ENCODE peak calls at places on chromosomes 11 and 22, in six cellular contexts. I is H9, X is neuronal stem cell, M is IMR-90, E is H1, U is mesenchymal stem cell. V is an unnamed sample.

GRCh38 chr11:71139516-71140205 is 112.7 kb downstream of the SHANK2 start:
- DNase-seq in U (no peak), M (peak; percentile 26), E (no peak), I (no peak), X (no peak), V (no peak)

GRCh38 chr22:27918351-27919221 is 470 bp downstream of the PITPNB start:
- DNase-seq in E (peak; percentile 70), I (peak; percentile 65), U (peak; percentile 71), M (peak; percentile 45), X (peak; percentile 35), V (peak; percentile 57)

GRCh38 chr22:33519140-33519973 is 400.9 kb downstream of the LARGE1 start:
- DNase-seq in I (peak; percentile 46), M (peak; percentile 61), U (peak; percentile 58), E (peak; percentile 54), X (peak; percentile 71), V (peak; percentile 49)

GRCh38 chr22:47164514-47165337 is 402.3 kb downstream of the TBC1D22A start:
- DNase-seq in E (no peak), X (peak; percentile 31), U (no peak), I (peak; percentile 24), M (no peak), V (no peak)

GRCh38 chr11:68684385-68685356 is at the start of gene GAL:
- DNase-seq in M (no peak), E (no peak), I (peak; percentile 36), U (peak; percentile 6), X (no peak), V (peak; percentile 4)

GRCh38 chr11:67504023-67504949 is 877 bp downstream of the PITPNM1 start:
- DNase-seq in M (no peak), U (peak; percentile 51), I (no peak), X (peak; percentile 56), E (peak; percentile 71), V (peak; percentile 33)

GRCh38 chr11:103953797-103954495 is 82.5 kb upstream of the DDI1 start:
- DNase-seq in U (no peak), X (no peak), M (no peak), I (no peak), E (no peak), V (no peak)

GRCh38 chr22:30602049-30602448 is 4.9 kb upstream of the TCN2 start:
- DNase-seq in E (no peak), M (peak; percentile 43), U (peak; percentile 41), I (peak; percentile 44), X (no peak), V (no peak)

GRCh38 chr22:44638966-44639739 is 62.9 kb upstream of the PRR5 start:
- DNase-seq in X (no peak), M (no peak), E (no peak), U (no peak), I (no peak), V (no peak)

GRCh38 chr11:73830261-73830660 is 42.6 kb downstream of the MRPL48 start:
- DNase-seq in E (no peak), M (no peak), X (no peak), U (no peak), I (no peak), V (no peak)

GRCh38 chr11:106473089-106473722 is 395.7 kb downstream of the AASDHPPT start:
- DNase-seq in U (no peak), M (peak; percentile 61), X (no peak), E (no peak), I (no peak), V (no peak)

GRCh38 chr22:25564979-25565677 is 653 bp downstream of the GRK3 start:
- DNase-seq in U (peak; percentile 11), X (no peak), M (no peak), E (peak; percentile 83), I (peak; percentile 81), V (peak; percentile 53)

GRCh38 chr11:134669796-134670195 is 257.8 kb upstream of the B3GAT1 start:
- DNase-seq in E (no peak), I (no peak), X (no peak), M (no peak), U (no peak), V (no peak)

GRCh38 chr11:93921695-93922468 is 71.5 kb upstream of the VSTM5 start:
- DNase-seq in M (peak; percentile 72), I (peak; percentile 84), X (peak; percentile 54), E (peak; percentile 71), U (peak; percentile 68), V (peak; percentile 82)

GRCh38 chr11:26584818-26585217 is 12.8 kb upstream of the MUC15 start:
- DNase-seq in I (no peak), M (no peak), X (no peak), E (no peak), U (no peak), V (peak; percentile 74)

GRCh38 chr11:117271208-117271607 is 19.9 kb upstream of the BACE1-AS start:
- DNase-seq in I (no peak), X (no peak), U (no peak), M (no peak), E (no peak), V (no peak)

GRCh38 chr11:69131644-69132300 is 24.0 kb upstream of the SMIM38 start:
- DNase-seq in I (peak; percentile 92), E (peak; percentile 89), M (peak; percentile 70), U (peak; percentile 68), X (peak; percentile 76), V (peak; percentile 87)

GRCh38 chr11:7604331-7604973 is 68.8 kb downstream of the CYB5R2 start:
- DNase-seq in U (no peak), M (no peak), I (no peak), E (no peak), X (no peak), V (peak; percentile 84)

GRCh38 chr11:17579451-17579850 is 32.4 kb downstream of the OTOG start:
- DNase-seq in U (no peak), M (no peak), X (no peak), I (peak; percentile 15), E (no peak), V (no peak)

GRCh38 chr11:34523053-34523452 is 9.5 kb upstream of the ELF5 start:
- DNase-seq in U (no peak), I (no peak), X (no peak), M (no peak), E (no peak), V (peak; percentile 25)

GRCh38 chr11:34525887-34526657 is 12.5 kb upstream of the ELF5 start:
- DNase-seq in I (no peak), M (no peak), X (no peak), E (no peak), U (no peak), V (no peak)

GRCh38 chr11:34522188-34522587 is 8.6 kb upstream of the ELF5 start:
- DNase-seq in U (no peak), X (no peak), E (no peak), I (no peak), M (no peak), V (no peak)

GRCh38 chr11:34524696-34525095 is 11.1 kb upstream of the ELF5 start:
- DNase-seq in M (no peak), I (no peak), X (no peak), U (no peak), E (no peak), V (no peak)

GRCh38 chr11:34525098-34525497 is 11.5 kb upstream of the ELF5 start:
- DNase-seq in M (no peak), U (no peak), I (no peak), X (no peak), E (no peak), V (no peak)
- H4K91ac ChIP-seq in M (no peak overlapping the region), U (no peak overlapping the region), I (no peak overlapping the region), X (no peak overlapping the region), E (no peak overlapping the region), V (no peak overlapping the region)

DNA sequence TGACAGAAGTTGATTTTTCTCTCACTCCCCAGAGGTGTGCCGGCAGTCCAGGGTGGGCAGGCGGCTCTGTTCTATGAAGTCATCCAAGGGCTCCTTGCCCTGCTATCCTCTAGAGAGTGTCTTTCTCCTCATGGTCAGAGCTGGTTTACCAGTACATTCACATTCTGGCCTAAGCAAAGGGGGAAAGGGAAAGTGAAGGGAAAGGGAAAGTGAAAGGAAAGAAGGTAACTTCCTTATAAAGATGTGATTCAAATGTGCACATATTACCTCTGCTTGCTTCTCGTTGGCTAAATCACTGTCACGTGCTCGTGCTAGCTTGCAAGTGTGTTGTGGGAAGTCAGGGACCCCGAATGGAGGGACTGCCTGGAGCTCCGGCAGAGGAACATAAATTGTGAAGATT is 2.9 kb upstream of the HTATIP2 start:
- DNase-seq in X (no peak), I (no peak), E (no peak), U (peak; percentile 62), M (peak; percentile 55), V (peak; percentile 12)
- H2AFZ ChIP-seq in X (no peak overlapping the region), I (no peak overlapping the region), E (peak overlapping the region; percentile 89), U (peak overlapping the region; percentile 36), M (peak overlapping the region; percentile 87), V (no peak overlapping the region)

DNA sequence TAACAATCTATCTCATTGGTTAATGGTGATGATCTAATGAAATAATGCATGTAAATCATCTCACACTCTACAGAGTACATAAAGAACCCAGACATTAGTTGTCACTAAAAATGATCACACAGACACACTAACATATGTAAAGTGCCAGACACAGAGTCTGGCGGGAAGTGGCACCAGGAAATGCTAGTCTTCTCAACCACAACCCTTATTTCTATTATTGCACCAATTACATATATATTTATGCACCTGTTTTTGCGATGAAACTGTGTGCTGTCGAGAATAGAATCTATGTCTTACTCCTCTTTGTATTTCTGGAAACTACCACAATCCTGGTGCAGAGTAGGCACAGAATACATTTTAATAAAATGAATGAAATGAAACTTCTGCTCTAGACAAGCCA is 25.9 kb upstream of the POU2AF3 start:
- DNase-seq in X (no peak), I (no peak), U (no peak), M (no peak), E (no peak), V (no peak)
- H4K91ac ChIP-seq in X (no peak overlapping the region), I (no peak overlapping the region), U (no peak overlapping the region), M (no peak overlapping the region), E (no peak overlapping the region), V (no peak overlapping the region)

GRCh38 chr22:18024276-18024939 is at the start of gene MICAL3:
- DNase-seq in E (peak; percentile 74), U (peak; percentile 66), I (peak; percentile 39), X (peak; percentile 54), M (peak; percentile 64), V (peak; percentile 84)
- H2AFZ ChIP-seq in E (peak within 1 kb of the TSS; percentile 90), U (peak within 1 kb of the TSS; percentile 47), I (peak within 1 kb of the TSS; percentile 67), X (peak within 1 kb of the TSS; percentile 92), M (peak within 1 kb of the TSS; percentile 93), V (peak within 1 kb of the TSS; percentile 82)

DNA sequence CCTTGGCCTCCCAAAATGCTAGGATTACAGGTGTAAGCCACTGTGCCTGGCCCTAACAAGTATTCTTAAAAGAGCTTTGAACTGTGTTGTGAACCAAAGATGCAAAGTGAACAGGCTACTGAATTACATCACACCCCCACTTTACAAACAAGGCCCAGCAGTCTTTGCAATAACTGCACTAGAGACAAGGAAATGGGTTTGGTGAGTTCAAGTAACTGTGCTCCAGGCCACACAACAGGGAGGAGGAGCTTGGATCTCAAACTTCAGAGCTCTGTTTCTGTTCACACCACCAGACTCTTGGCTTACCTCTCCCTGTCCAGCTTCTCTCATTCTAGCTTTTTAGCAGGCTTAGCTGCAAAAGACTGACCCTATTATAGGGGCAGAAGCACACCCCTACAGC is 30.4 kb upstream of the RASL10A start:
- DNase-seq in U (no peak), I (no peak), E (no peak), M (peak; percentile 4), X (no peak), V (no peak)
- H4K91ac ChIP-seq in U (no peak overlapping the region), I (no peak overlapping the region), E (no peak overlapping the region), M (no peak overlapping the region), X (no peak overlapping the region), V (no peak overlapping the region)

DNA sequence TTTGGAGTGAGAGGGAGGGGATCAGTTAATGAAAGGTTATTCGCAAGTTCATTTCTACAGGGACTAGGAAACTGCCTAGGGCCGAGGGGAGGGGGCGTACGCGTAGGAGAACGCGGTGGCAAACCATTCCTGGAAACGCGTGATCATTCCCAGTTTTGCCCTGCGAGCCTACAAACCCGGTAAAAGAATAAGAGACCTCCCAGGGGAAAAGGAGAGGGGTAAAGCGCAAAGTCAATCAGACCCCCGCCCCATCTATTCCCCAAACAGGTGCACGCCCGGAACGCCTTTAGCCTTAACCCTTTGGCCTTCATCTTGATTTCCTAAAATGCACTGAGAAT is 5.3 kb downstream of the BSX start:
- DNase-seq in E (no peak), U (no peak), M (no peak), X (no peak), I (no peak), V (no peak)
- H2AFZ ChIP-seq in E (peak overlapping the region; percentile 70), U (no peak overlapping the region), M (no peak overlapping the region), X (peak overlapping the region; percentile 75), I (no peak overlapping the region), V (no peak overlapping the region)